ENCODE peak calls at places on chromosome 2, in nine cellular contexts. One of them, this sample, is unnamed.

GRCh38 chr2:23658466-23658942 is 268.4 kb downstream of the ATAD2B start:
- DNase-seq in cardiac muscle cell: peak; percentile 32
- DNase-seq in Peyer's patch: peak; percentile 59
- DNase-seq in neuronal stem cell: no peak
- DNase-seq in HCT116: no peak
- DNase-seq in endodermal cell: no peak
- DNase-seq in psoas muscle: peak; percentile 37
- DNase-seq in thyroid gland: no peak
- DNase-seq in fibroblast of lung: no peak
- DNase-seq in this sample: no peak

GRCh38 chr2:128473175-128474013 is 154.7 kb upstream of the HS6ST1 start:
- DNase-seq in cardiac muscle cell: peak; percentile 87
- DNase-seq in HCT116: no peak
- DNase-seq in endodermal cell: peak; percentile 31
- DNase-seq in Peyer's patch: no peak
- DNase-seq in fibroblast of lung: peak; percentile 86
- DNase-seq in neuronal stem cell: no peak
- DNase-seq in psoas muscle: peak; percentile 50
- DNase-seq in thyroid gland: peak; percentile 46
- DNase-seq in this sample: peak; percentile 44

GRCh38 chr2:205766765-205767359 is 84.6 kb downstream of the NRP2 start:
- DNase-seq in endodermal cell: peak; percentile 84
- DNase-seq in Peyer's patch: no peak
- DNase-seq in fibroblast of lung: peak; percentile 77
- DNase-seq in psoas muscle: peak; percentile 45
- DNase-seq in thyroid gland: peak; percentile 67
- DNase-seq in cardiac muscle cell: peak; percentile 75
- DNase-seq in neuronal stem cell: peak; percentile 69
- DNase-seq in HCT116: no peak
- DNase-seq in this sample: peak; percentile 22

GRCh38 chr2:39494784-39495251 is 57.7 kb upstream of the MAP4K3 start:
- DNase-seq in neuronal stem cell: no peak
- DNase-seq in psoas muscle: peak; percentile 31
- DNase-seq in endodermal cell: peak; percentile 61
- DNase-seq in fibroblast of lung: peak; percentile 93
- DNase-seq in cardiac muscle cell: peak; percentile 97
- DNase-seq in thyroid gland: no peak
- DNase-seq in Peyer's patch: no peak
- DNase-seq in HCT116: no peak
- DNase-seq in this sample: no peak

GRCh38 chr2:224023188-224023587 is 15.9 kb downstream of the SERPINE2 start:
- DNase-seq in psoas muscle: no peak
- DNase-seq in fibroblast of lung: no peak
- DNase-seq in HCT116: no peak
- DNase-seq in cardiac muscle cell: no peak
- DNase-seq in Peyer's patch: no peak
- DNase-seq in endodermal cell: no peak
- DNase-seq in neuronal stem cell: no peak
- DNase-seq in thyroid gland: no peak
- DNase-seq in this sample: no peak

GRCh38 chr2:33426666-33427231 is 49.7 kb upstream of the RASGRP3 start:
- DNase-seq in HCT116: no peak
- DNase-seq in fibroblast of lung: peak; percentile 69
- DNase-seq in Peyer's patch: no peak
- DNase-seq in cardiac muscle cell: peak; percentile 61
- DNase-seq in neuronal stem cell: no peak
- DNase-seq in endodermal cell: no peak
- DNase-seq in thyroid gland: peak; percentile 96
- DNase-seq in psoas muscle: no peak
- DNase-seq in this sample: no peak

GRCh38 chr2:161352718-161353117 is 44.5 kb downstream of the PSMD14 start:
- DNase-seq in HCT116: no peak
- DNase-seq in neuronal stem cell: no peak
- DNase-seq in cardiac muscle cell: no peak
- DNase-seq in fibroblast of lung: no peak
- DNase-seq in thyroid gland: no peak
- DNase-seq in Peyer's patch: no peak
- DNase-seq in endodermal cell: no peak
- DNase-seq in psoas muscle: no peak
- DNase-seq in this sample: no peak

GRCh38 chr2:177315303-177315887 is 50.9 kb upstream of the NFE2L2 start:
- DNase-seq in endodermal cell: peak; percentile 61
- DNase-seq in neuronal stem cell: no peak
- DNase-seq in fibroblast of lung: peak; percentile 46
- DNase-seq in cardiac muscle cell: no peak
- DNase-seq in psoas muscle: no peak
- DNase-seq in thyroid gland: peak; percentile 14
- DNase-seq in Peyer's patch: no peak
- DNase-seq in HCT116: no peak
- DNase-seq in this sample: no peak

GRCh38 chr2:1855150-1855549 is 110.8 kb upstream of the PXDN start:
- DNase-seq in Peyer's patch: no peak
- DNase-seq in HCT116: no peak
- DNase-seq in endodermal cell: peak; percentile 79
- DNase-seq in thyroid gland: peak; percentile 53
- DNase-seq in neuronal stem cell: peak; percentile 73
- DNase-seq in psoas muscle: no peak
- DNase-seq in fibroblast of lung: no peak
- DNase-seq in cardiac muscle cell: peak; percentile 13
- DNase-seq in this sample: no peak

GRCh38 chr2:1856922-1857321 is 112.6 kb upstream of the PXDN start:
- DNase-seq in thyroid gland: no peak
- DNase-seq in psoas muscle: no peak
- DNase-seq in Peyer's patch: no peak
- DNase-seq in HCT116: no peak
- DNase-seq in neuronal stem cell: no peak
- DNase-seq in cardiac muscle cell: peak; percentile 8
- DNase-seq in endodermal cell: no peak
- DNase-seq in fibroblast of lung: peak; percentile 14
- DNase-seq in this sample: no peak

GRCh38 chr2:1856481-1856880 is 112.2 kb upstream of the PXDN start:
- DNase-seq in Peyer's patch: no peak
- DNase-seq in fibroblast of lung: no peak
- DNase-seq in HCT116: no peak
- DNase-seq in endodermal cell: no peak
- DNase-seq in thyroid gland: no peak
- DNase-seq in neuronal stem cell: no peak
- DNase-seq in cardiac muscle cell: no peak
- DNase-seq in psoas muscle: no peak
- DNase-seq in this sample: no peak

GRCh38 chr2:1858733-1859132 is 114.4 kb upstream of the PXDN start:
- DNase-seq in cardiac muscle cell: no peak
- DNase-seq in Peyer's patch: no peak
- DNase-seq in psoas muscle: no peak
- DNase-seq in thyroid gland: no peak
- DNase-seq in endodermal cell: no peak
- DNase-seq in fibroblast of lung: no peak
- DNase-seq in HCT116: no peak
- DNase-seq in neuronal stem cell: no peak
- DNase-seq in this sample: no peak

GRCh38 chr2:1854747-1855146 is 110.4 kb upstream of the PXDN start:
- DNase-seq in endodermal cell: peak; percentile 90
- DNase-seq in psoas muscle: no peak
- DNase-seq in fibroblast of lung: peak; percentile 51
- DNase-seq in HCT116: no peak
- DNase-seq in thyroid gland: peak; percentile 70
- DNase-seq in Peyer's patch: no peak
- DNase-seq in cardiac muscle cell: peak; percentile 52
- DNase-seq in neuronal stem cell: peak; percentile 75
- DNase-seq in this sample: no peak
- H3K27ac ChIP-seq in endodermal cell: no peak overlapping the region
- H3K27ac ChIP-seq in psoas muscle: no peak overlapping the region
- H3K27ac ChIP-seq in fibroblast of lung: no peak overlapping the region
- H3K27ac ChIP-seq in HCT116: no peak overlapping the region
- H3K27ac ChIP-seq in thyroid gland: no peak overlapping the region
- H3K27ac ChIP-seq in Peyer's patch: no peak overlapping the region
- H3K27ac ChIP-seq in cardiac muscle cell: no peak overlapping the region
- H3K27ac ChIP-seq in neuronal stem cell: no peak overlapping the region
- H3K27ac ChIP-seq in this sample: no peak overlapping the region

GRCh38 chr2:171367692-171368091 is 66.1 kb downstream of the METTL8 start:
- DNase-seq in thyroid gland: no peak
- DNase-seq in cardiac muscle cell: no peak
- DNase-seq in Peyer's patch: no peak
- DNase-seq in endodermal cell: no peak
- DNase-seq in fibroblast of lung: no peak
- DNase-seq in neuronal stem cell: no peak
- DNase-seq in HCT116: no peak
- DNase-seq in psoas muscle: no peak
- DNase-seq in this sample: no peak

GRCh38 chr2:171362396-171362795 is 71.4 kb downstream of the METTL8 start:
- DNase-seq in HCT116: no peak
- DNase-seq in cardiac muscle cell: no peak
- DNase-seq in fibroblast of lung: no peak
- DNase-seq in neuronal stem cell: no peak
- DNase-seq in endodermal cell: no peak
- DNase-seq in Peyer's patch: no peak
- DNase-seq in psoas muscle: no peak
- DNase-seq in thyroid gland: no peak
- DNase-seq in this sample: no peak

GRCh38 chr2:171360905-171361304 is 72.9 kb downstream of the METTL8 start:
- DNase-seq in thyroid gland: no peak
- DNase-seq in neuronal stem cell: no peak
- DNase-seq in Peyer's patch: no peak
- DNase-seq in psoas muscle: no peak
- DNase-seq in cardiac muscle cell: no peak
- DNase-seq in HCT116: no peak
- DNase-seq in fibroblast of lung: no peak
- DNase-seq in endodermal cell: no peak
- DNase-seq in this sample: no peak

GRCh38 chr2:171365778-171366177 is 68.0 kb downstream of the METTL8 start:
- DNase-seq in thyroid gland: no peak
- DNase-seq in Peyer's patch: no peak
- DNase-seq in neuronal stem cell: no peak
- DNase-seq in HCT116: no peak
- DNase-seq in cardiac muscle cell: no peak
- DNase-seq in endodermal cell: no peak
- DNase-seq in psoas muscle: no peak
- DNase-seq in fibroblast of lung: no peak
- DNase-seq in this sample: no peak

DNA sequence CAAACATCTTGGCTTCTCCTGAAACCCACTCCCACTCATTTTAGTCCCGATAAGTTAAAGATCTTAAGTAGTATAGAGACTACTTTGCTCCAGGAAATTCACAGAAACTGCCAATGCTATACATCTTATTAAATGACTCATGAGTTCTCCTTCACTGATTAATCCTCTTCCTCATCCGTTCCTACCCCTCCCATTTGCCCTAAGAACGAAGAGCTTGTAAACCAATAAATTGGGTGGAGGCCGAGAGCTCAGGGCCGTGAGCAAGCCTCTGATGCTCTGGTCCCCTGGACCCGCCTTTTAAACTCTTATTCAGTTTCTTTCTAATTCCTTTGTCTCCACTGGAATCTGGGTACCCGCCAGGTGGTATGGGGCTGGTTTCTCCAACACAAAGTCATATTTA is 68.6 kb downstream of the METTL8 start:
- DNase-seq in neuronal stem cell: no peak
- DNase-seq in endodermal cell: no peak
- DNase-seq in fibroblast of lung: no peak
- DNase-seq in thyroid gland: no peak
- DNase-seq in HCT116: no peak
- DNase-seq in psoas muscle: no peak
- DNase-seq in Peyer's patch: peak; percentile 46
- DNase-seq in cardiac muscle cell: no peak
- DNase-seq in this sample: no peak
- H3K27ac ChIP-seq in neuronal stem cell: no peak overlapping the region
- H3K27ac ChIP-seq in endodermal cell: no peak overlapping the region
- H3K27ac ChIP-seq in fibroblast of lung: no peak overlapping the region
- H3K27ac ChIP-seq in thyroid gland: no peak overlapping the region
- H3K27ac ChIP-seq in HCT116: no peak overlapping the region
- H3K27ac ChIP-seq in psoas muscle: no peak overlapping the region
- H3K27ac ChIP-seq in Peyer's patch: peak overlapping the region; percentile 33
- H3K27ac ChIP-seq in cardiac muscle cell: no peak overlapping the region
- H3K27ac ChIP-seq in this sample: no peak overlapping the region

GRCh38 chr2:26035110-26035728 is 1.3 kb downstream of the RAB10 start:
- DNase-seq in thyroid gland: no peak
- DNase-seq in fibroblast of lung: no peak
- DNase-seq in Peyer's patch: no peak
- DNase-seq in endodermal cell: no peak
- DNase-seq in HCT116: no peak
- DNase-seq in neuronal stem cell: no peak
- DNase-seq in cardiac muscle cell: no peak
- DNase-seq in psoas muscle: no peak
- DNase-seq in this sample: no peak
- H3K27ac ChIP-seq in thyroid gland: peak overlapping the region; percentile 97
- H3K27ac ChIP-seq in fibroblast of lung: peak overlapping the region; percentile 94
- H3K27ac ChIP-seq in Peyer's patch: peak overlapping the region; percentile 98
- H3K27ac ChIP-seq in endodermal cell: no peak overlapping the region
- H3K27ac ChIP-seq in HCT116: no peak overlapping the region
- H3K27ac ChIP-seq in neuronal stem cell: no peak overlapping the region
- H3K27ac ChIP-seq in cardiac muscle cell: peak overlapping the region; percentile 89
- H3K27ac ChIP-seq in psoas muscle: peak overlapping the region; percentile 98
- H3K27ac ChIP-seq in this sample: no peak overlapping the region

GRCh38 chr2:7517122-7517487 is 599.9 kb downstream of the RNF144A start:
- DNase-seq in cardiac muscle cell: no peak
- DNase-seq in HCT116: no peak
- DNase-seq in endodermal cell: no peak
- DNase-seq in thyroid gland: no peak
- DNase-seq in fibroblast of lung: no peak
- DNase-seq in psoas muscle: no peak
- DNase-seq in neuronal stem cell: no peak
- DNase-seq in Peyer's patch: no peak
- DNase-seq in this sample: no peak

GRCh38 chr2:7513834-7514233 is 596.6 kb downstream of the RNF144A start:
- DNase-seq in cardiac muscle cell: no peak
- DNase-seq in HCT116: no peak
- DNase-seq in Peyer's patch: no peak
- DNase-seq in fibroblast of lung: no peak
- DNase-seq in endodermal cell: no peak
- DNase-seq in thyroid gland: no peak
- DNase-seq in psoas muscle: no peak
- DNase-seq in neuronal stem cell: no peak
- DNase-seq in this sample: no peak

GRCh38 chr2:7517851-7518250 is 600.6 kb downstream of the RNF144A start:
- DNase-seq in psoas muscle: no peak
- DNase-seq in thyroid gland: no peak
- DNase-seq in Peyer's patch: no peak
- DNase-seq in endodermal cell: no peak
- DNase-seq in fibroblast of lung: no peak
- DNase-seq in HCT116: no peak
- DNase-seq in cardiac muscle cell: no peak
- DNase-seq in neuronal stem cell: no peak
- DNase-seq in this sample: no peak

GRCh38 chr2:7515327-7515726 is 598.1 kb downstream of the RNF144A start:
- DNase-seq in neuronal stem cell: no peak
- DNase-seq in endodermal cell: no peak
- DNase-seq in Peyer's patch: no peak
- DNase-seq in fibroblast of lung: no peak
- DNase-seq in cardiac muscle cell: no peak
- DNase-seq in psoas muscle: no peak
- DNase-seq in HCT116: no peak
- DNase-seq in thyroid gland: no peak
- DNase-seq in this sample: no peak

GRCh38 chr2:7516447-7517121 is 599.4 kb downstream of the RNF144A start:
- DNase-seq in thyroid gland: no peak
- DNase-seq in psoas muscle: no peak
- DNase-seq in HCT116: no peak
- DNase-seq in endodermal cell: no peak
- DNase-seq in neuronal stem cell: no peak
- DNase-seq in cardiac muscle cell: no peak
- DNase-seq in Peyer's patch: no peak
- DNase-seq in fibroblast of lung: no peak
- DNase-seq in this sample: no peak
- H3K27ac ChIP-seq in thyroid gland: no peak overlapping the region
- H3K27ac ChIP-seq in psoas muscle: no peak overlapping the region
- H3K27ac ChIP-seq in HCT116: no peak overlapping the region
- H3K27ac ChIP-seq in endodermal cell: no peak overlapping the region
- H3K27ac ChIP-seq in neuronal stem cell: no peak overlapping the region
- H3K27ac ChIP-seq in cardiac muscle cell: no peak overlapping the region
- H3K27ac ChIP-seq in Peyer's patch: no peak overlapping the region
- H3K27ac ChIP-seq in fibroblast of lung: no peak overlapping the region
- H3K27ac ChIP-seq in this sample: no peak overlapping the region

This sample was measured in SK-N-MC.